ENCODE peak calls at places on chromosomes 5 and 9, in seven cellular contexts. I is stimulated activated CD8-positive, alpha-beta memory T cell treated with anti-CD3 and anti-CD28 coated beads, Interleukin-7, amount 100 ng/mL, for 24 hours; U is AG04450; W is KBM-7; H is endothelial cell; Z is T-helper 9 cell; K is NCI-H2081. Y is an unnamed sample.

GRCh38 chr5:148807845-148808244 is 18.6 kb upstream of the ADRB2 start:
- DNase-seq in I (no peak), U (no peak), W (peak), H (no peak), Z (no peak), K (no peak), Y (no peak)

GRCh38 chr5:133942589-133943474 is 25.6 kb downstream of the C5orf15 start:
- DNase-seq in I (no peak), U (no peak), W (no peak), H (no peak), Z (no peak), K (no peak), Y (no peak)

GRCh38 chr5:58544195-58544594 is 38.7 kb upstream of the RAB3C start:
- DNase-seq in I (no peak), U (no peak), W (peak), H (no peak), Z (no peak), K (no peak), Y (no peak)

GRCh38 chr5:127290019-127290945 is at the start of gene MEGF10:
- DNase-seq in I (no peak), U (no peak), W (peak), H (peak), Z (no peak), K (no peak), Y (peak)

GRCh38 chr9:91001146-91001611 is 199.6 kb downstream of the SYK start:
- DNase-seq in I (no peak), U (no peak), W (no peak), H (no peak), Z (no peak), K (peak), Y (peak)

GRCh38 chr9:93054758-93055704 is 3.5 kb upstream of the SUSD3 start:
- DNase-seq in I (no peak), U (no peak), W (no peak), H (no peak), Z (no peak), K (no peak), Y (no peak)

GRCh38 chr5:149803153-149803552 is 73.0 kb downstream of the PPARGC1B start:
- DNase-seq in I (no peak), U (no peak), W (no peak), H (no peak), Z (no peak), K (no peak), Y (no peak)

GRCh38 chr5:115243412-115243811 is 19.3 kb downstream of the PGGT1B start:
- DNase-seq in I (no peak), U (no peak), W (no peak), H (no peak), Z (no peak), K (no peak), Y (no peak)

GRCh38 chr9:113556877-113557593 is 93.5 kb downstream of the RGS3 start:
- DNase-seq in I (no peak), U (no peak), W (no peak), H (no peak), Z (no peak), K (no peak), Y (no peak)

GRCh38 chr9:92406506-92406905 is 2.1 kb upstream of the OGN start:
- DNase-seq in I (no peak), U (no peak), W (peak), H (no peak), Z (no peak), K (no peak), Y (no peak)

GRCh38 chr5:21711854-21712752 is 1141.0 kb downstream of the CDH12 start:
- DNase-seq in I (no peak), U (no peak), W (peak), H (no peak), Z (no peak), K (no peak), Y (no peak)

GRCh38 chr5:2910401-2911175 is 159.1 kb upstream of the IRX2 start:
- DNase-seq in I (no peak), U (no peak), W (no peak), H (no peak), Z (no peak), K (no peak), Y (no peak)

GRCh38 chr9:126957687-126958053 is 43.1 kb downstream of the RALGPS1 start:
- DNase-seq in I (no peak), U (no peak), W (no peak), H (no peak), Z (no peak), K (no peak), Y (no peak)

GRCh38 chr5:139880416-139881144 is 85.0 kb downstream of the PSD2 start:
- DNase-seq in I (no peak), U (peak), W (no peak), H (no peak), Z (no peak), K (no peak), Y (no peak)

GRCh38 chr5:14032944-14033343 is 88.5 kb upstream of the DNAH5 start:
- DNase-seq in I (no peak), U (no peak), W (no peak), H (no peak), Z (no peak), K (no peak), Y (no peak)

GRCh38 chr9:129027224-129027684 is 877 bp downstream of the SH3GLB2 start:
- DNase-seq in I (no peak), U (no peak), W (no peak), H (no peak), Z (no peak), K (no peak), Y (no peak)

GRCh38 chr9:86241216-86241615 is 18.2 kb downstream of the C9orf153 start:
- DNase-seq in I (no peak), U (no peak), W (no peak), H (no peak), Z (no peak), K (no peak), Y (no peak)

GRCh38 chr9:21873540-21874221 is 71.2 kb downstream of the MTAP start:
- DNase-seq in I (no peak), U (no peak), W (no peak), H (no peak), Z (no peak), K (no peak), Y (no peak)

Y was measured in NCI-H1092 treated with DMSO at 0.1 percent for 48 hours.